ENCODE peak calls at places on chromosomes 13 and 19, in nine cellular contexts. One of them, this sample, is unnamed.

GRCh38 chr19:54612428-54612827 is 17.9 kb upstream of the LILRB1 start:
- DNase-seq in stimulated activated CD8-positive, alpha-beta memory T cell treated with anti-CD3 and anti-CD28 coated beads, Interleukin-12 subunit alpha, Interleukin-12 subunit beta, amount 100 ng/mL, for 1 hour: no peak
- DNase-seq in hypothalamus: no peak
- DNase-seq in fibroblast of the aortic adventitia: no peak
- DNase-seq in fibroblast of mammary gland: no peak
- DNase-seq in hepatic stellate cell: no peak
- DNase-seq in activated CD4-positive, alpha-beta memory T cell treated with anti-CD3 and anti-CD28 coated beads for 36 hours: no peak
- DNase-seq in putamen: no peak
- DNase-seq in neural progenitor cell: no peak
- DNase-seq in this sample: no peak

GRCh38 chr19:4326837-4327251 is 11.8 kb downstream of the STAP2 start:
- DNase-seq in stimulated activated CD8-positive, alpha-beta memory T cell treated with anti-CD3 and anti-CD28 coated beads, Interleukin-12 subunit alpha, Interleukin-12 subunit beta, amount 100 ng/mL, for 1 hour: no peak
- DNase-seq in hypothalamus: no peak
- DNase-seq in fibroblast of the aortic adventitia: no peak
- DNase-seq in fibroblast of mammary gland: no peak
- DNase-seq in hepatic stellate cell: no peak
- DNase-seq in activated CD4-positive, alpha-beta memory T cell treated with anti-CD3 and anti-CD28 coated beads for 36 hours: peak
- DNase-seq in putamen: no peak
- DNase-seq in neural progenitor cell: peak
- DNase-seq in this sample: no peak

GRCh38 chr19:51185868-51186215 is 39.0 kb upstream of the CD33 start:
- DNase-seq in stimulated activated CD8-positive, alpha-beta memory T cell treated with anti-CD3 and anti-CD28 coated beads, Interleukin-12 subunit alpha, Interleukin-12 subunit beta, amount 100 ng/mL, for 1 hour: no peak
- DNase-seq in hypothalamus: no peak
- DNase-seq in fibroblast of the aortic adventitia: no peak
- DNase-seq in fibroblast of mammary gland: no peak
- DNase-seq in hepatic stellate cell: no peak
- DNase-seq in activated CD4-positive, alpha-beta memory T cell treated with anti-CD3 and anti-CD28 coated beads for 36 hours: no peak
- DNase-seq in putamen: no peak
- DNase-seq in neural progenitor cell: no peak
- DNase-seq in this sample: no peak

GRCh38 chr13:103403814-103404213 is 337.6 kb upstream of the SLC10A2 start:
- DNase-seq in stimulated activated CD8-positive, alpha-beta memory T cell treated with anti-CD3 and anti-CD28 coated beads, Interleukin-12 subunit alpha, Interleukin-12 subunit beta, amount 100 ng/mL, for 1 hour: no peak
- DNase-seq in hypothalamus: no peak
- DNase-seq in fibroblast of the aortic adventitia: no peak
- DNase-seq in fibroblast of mammary gland: no peak
- DNase-seq in hepatic stellate cell: no peak
- DNase-seq in activated CD4-positive, alpha-beta memory T cell treated with anti-CD3 and anti-CD28 coated beads for 36 hours: no peak
- DNase-seq in putamen: no peak
- DNase-seq in neural progenitor cell: no peak
- DNase-seq in this sample: no peak

GRCh38 chr13:33228645-33229445 is 56.7 kb downstream of the STARD13 start:
- DNase-seq in stimulated activated CD8-positive, alpha-beta memory T cell treated with anti-CD3 and anti-CD28 coated beads, Interleukin-12 subunit alpha, Interleukin-12 subunit beta, amount 100 ng/mL, for 1 hour: no peak
- DNase-seq in hypothalamus: no peak
- DNase-seq in fibroblast of the aortic adventitia: peak
- DNase-seq in fibroblast of mammary gland: peak
- DNase-seq in hepatic stellate cell: peak
- DNase-seq in activated CD4-positive, alpha-beta memory T cell treated with anti-CD3 and anti-CD28 coated beads for 36 hours: no peak
- DNase-seq in putamen: peak
- DNase-seq in neural progenitor cell: peak
- DNase-seq in this sample: no peak

GRCh38 chr19:40704491-40705361 is 12.0 kb downstream of the COQ8B start:
- DNase-seq in stimulated activated CD8-positive, alpha-beta memory T cell treated with anti-CD3 and anti-CD28 coated beads, Interleukin-12 subunit alpha, Interleukin-12 subunit beta, amount 100 ng/mL, for 1 hour: no peak
- DNase-seq in hypothalamus: no peak
- DNase-seq in fibroblast of the aortic adventitia: no peak
- DNase-seq in fibroblast of mammary gland: no peak
- DNase-seq in hepatic stellate cell: no peak
- DNase-seq in activated CD4-positive, alpha-beta memory T cell treated with anti-CD3 and anti-CD28 coated beads for 36 hours: no peak
- DNase-seq in putamen: no peak
- DNase-seq in neural progenitor cell: no peak
- DNase-seq in this sample: no peak

GRCh38 chr13:27833206-27833605 is 40.9 kb downstream of the GSX1 start:
- DNase-seq in stimulated activated CD8-positive, alpha-beta memory T cell treated with anti-CD3 and anti-CD28 coated beads, Interleukin-12 subunit alpha, Interleukin-12 subunit beta, amount 100 ng/mL, for 1 hour: no peak
- DNase-seq in hypothalamus: no peak
- DNase-seq in fibroblast of the aortic adventitia: no peak
- DNase-seq in fibroblast of mammary gland: no peak
- DNase-seq in hepatic stellate cell: no peak
- DNase-seq in activated CD4-positive, alpha-beta memory T cell treated with anti-CD3 and anti-CD28 coated beads for 36 hours: no peak
- DNase-seq in putamen: no peak
- DNase-seq in neural progenitor cell: no peak
- DNase-seq in this sample: no peak

GRCh38 chr13:66329988-66330429 is 900.1 kb downstream of the PCDH9 start:
- DNase-seq in stimulated activated CD8-positive, alpha-beta memory T cell treated with anti-CD3 and anti-CD28 coated beads, Interleukin-12 subunit alpha, Interleukin-12 subunit beta, amount 100 ng/mL, for 1 hour: no peak
- DNase-seq in hypothalamus: no peak
- DNase-seq in fibroblast of the aortic adventitia: no peak
- DNase-seq in fibroblast of mammary gland: peak
- DNase-seq in hepatic stellate cell: peak
- DNase-seq in activated CD4-positive, alpha-beta memory T cell treated with anti-CD3 and anti-CD28 coated beads for 36 hours: no peak
- DNase-seq in putamen: peak
- DNase-seq in neural progenitor cell: no peak
- DNase-seq in this sample: no peak

GRCh38 chr13:94917814-94918213 is 205.5 kb upstream of the SOX21 start:
- DNase-seq in stimulated activated CD8-positive, alpha-beta memory T cell treated with anti-CD3 and anti-CD28 coated beads, Interleukin-12 subunit alpha, Interleukin-12 subunit beta, amount 100 ng/mL, for 1 hour: no peak
- DNase-seq in hypothalamus: no peak
- DNase-seq in fibroblast of the aortic adventitia: no peak
- DNase-seq in fibroblast of mammary gland: no peak
- DNase-seq in hepatic stellate cell: no peak
- DNase-seq in activated CD4-positive, alpha-beta memory T cell treated with anti-CD3 and anti-CD28 coated beads for 36 hours: no peak
- DNase-seq in putamen: no peak
- DNase-seq in neural progenitor cell: peak
- DNase-seq in this sample: no peak

GRCh38 chr19:29651622-29652394 is 13.5 kb upstream of the PLEKHF1 start:
- DNase-seq in stimulated activated CD8-positive, alpha-beta memory T cell treated with anti-CD3 and anti-CD28 coated beads, Interleukin-12 subunit alpha, Interleukin-12 subunit beta, amount 100 ng/mL, for 1 hour: no peak
- DNase-seq in hypothalamus: no peak
- DNase-seq in fibroblast of the aortic adventitia: no peak
- DNase-seq in fibroblast of mammary gland: no peak
- DNase-seq in hepatic stellate cell: no peak
- DNase-seq in activated CD4-positive, alpha-beta memory T cell treated with anti-CD3 and anti-CD28 coated beads for 36 hours: no peak
- DNase-seq in putamen: no peak
- DNase-seq in neural progenitor cell: no peak
- DNase-seq in this sample: no peak